ENCODE peak calls at places on chromosomes 6 and 20, in nine cellular contexts. W is progenitor cell of endocrine pancreas; O is NCI-H774; Q is stimulated activated CD4-positive, alpha-beta T cell treated with anti-CD3 and anti-CD28 coated beads, TNF-alpha, amount 100 ng/mL, for 1 hour; D is AG09319; H is AML-193; L is GM04504; Y is activated T-cell treated with anti-CD3 and anti-CD28 coated beads for 1 hour; K is GM12864. I is an unnamed sample.

GRCh38 chr6:15401120-15401519 is 155.3 kb downstream of the JARID2 start:
- DNase-seq in H (no peak), K (no peak), L (no peak), Y (no peak), D (no peak), Q (no peak), W (no peak), O (no peak), I (no peak)

GRCh38 chr6:103893082-103893481 is 966.6 kb downstream of the HACE1 start:
- DNase-seq in Y (no peak), H (no peak), Q (no peak), K (no peak), L (no peak), W (no peak), D (no peak), O (no peak), I (no peak)

GRCh38 chr20:20850407-20850806 is 138.0 kb upstream of the RALGAPA2 start:
- DNase-seq in O (no peak), W (no peak), L (no peak), D (no peak), H (no peak), Y (no peak), K (no peak), Q (no peak), I (no peak)

GRCh38 chr6:34964564-34964963 is 75.5 kb downstream of the ANKS1A start:
- DNase-seq in K (no peak), L (peak), H (no peak), Y (no peak), D (no peak), O (no peak), Q (no peak), W (no peak), I (no peak)

GRCh38 chr6:7058250-7058923 is 49.4 kb upstream of the RREB1 start:
- DNase-seq in O (no peak), W (no peak), Q (no peak), D (peak), Y (no peak), H (peak), K (no peak), L (peak), I (peak)

GRCh38 chr6:90456001-90456400 is 130.9 kb downstream of the MAP3K7 start:
- DNase-seq in Y (no peak), W (no peak), Q (no peak), D (no peak), K (no peak), O (no peak), L (no peak), H (no peak), I (no peak)

GRCh38 chr20:46501337-46501942 is 11.9 kb downstream of the ZNF334 start:
- DNase-seq in D (no peak), Q (no peak), L (no peak), O (no peak), W (no peak), K (no peak), H (no peak), Y (no peak), I (no peak)

GRCh38 chr6:118844915-118845314 is 49.0 kb upstream of the ASF1A start:
- DNase-seq in D (no peak), O (no peak), H (no peak), L (no peak), K (peak), Q (no peak), Y (no peak), W (no peak), I (no peak)

GRCh38 chr6:72622094-72622540 is 253 bp downstream of the KCNQ5 start:
- DNase-seq in H (peak), K (no peak), O (peak), D (no peak), W (peak), Q (peak), L (no peak), Y (peak), I (peak)

GRCh38 chr6:31363809-31364208 is 6.8 kb upstream of the HLA-B start:
- DNase-seq in Q (no peak), W (no peak), O (no peak), H (peak), D (no peak), K (no peak), Y (no peak), L (no peak), I (no peak)

GRCh38 chr6:44080561-44081521 is 46.4 kb downstream of the MRPL14 start:
- DNase-seq in L (no peak), K (no peak), O (no peak), D (no peak), H (no peak), W (no peak), Y (no peak), Q (no peak), I (no peak)

GRCh38 chr6:158686311-158686710 is 36.5 kb downstream of the SYTL3 start:
- DNase-seq in H (no peak), O (no peak), K (no peak), D (no peak), Q (no peak), Y (no peak), L (no peak), W (no peak), I (no peak)

GRCh38 chr20:4989570-4989969 is 11.7 kb downstream of the SLC23A2 start:
- DNase-seq in Q (no peak), K (peak), W (no peak), H (no peak), O (no peak), L (no peak), D (no peak), Y (no peak), I (no peak)

GRCh38 chr20:2797136-2797983 is 3.1 kb downstream of the CPXM1 start:
- DNase-seq in D (no peak), O (no peak), Y (no peak), H (no peak), K (no peak), Q (no peak), W (no peak), L (no peak), I (no peak)

GRCh38 chr6:41396335-41396734 is 60.9 kb downstream of the NCR2 start:
- DNase-seq in Q (no peak), Y (no peak), K (no peak), H (no peak), D (no peak), L (no peak), W (no peak), O (no peak), I (no peak)

GRCh38 chr20:6882911-6883310 is 115.4 kb downstream of the BMP2 start:
- DNase-seq in H (no peak), Y (no peak), O (no peak), L (peak), D (peak), K (no peak), Q (no peak), W (no peak), I (no peak)

GRCh38 chr20:35001596-35002362 is 46.1 kb downstream of the MYH7B start:
- DNase-seq in W (no peak), O (no peak), Y (no peak), Q (no peak), L (no peak), K (no peak), D (no peak), H (no peak), I (no peak)

GRCh38 chr20:35049776-35050352 is 42.7 kb downstream of the TRPC4AP start:
- DNase-seq in H (no peak), Y (no peak), O (no peak), K (no peak), W (no peak), D (no peak), L (no peak), Q (no peak), I (peak)

GRCh38 chr20:1888796-1889463 is 6.3 kb upstream of the SIRPA start:
- DNase-seq in O (no peak), H (peak), L (no peak), K (no peak), W (no peak), Y (no peak), Q (no peak), D (no peak), I (no peak)

GRCh38 chr6:108989700-108990099 is 104.9 kb downstream of the SESN1 start:
- DNase-seq in K (no peak), D (no peak), H (no peak), L (no peak), O (no peak), Q (no peak), W (no peak), Y (no peak), I (no peak)

GRCh38 chr20:57719951-57720350 is 10.1 kb upstream of the PMEPA1 start:
- DNase-seq in D (no peak), Y (no peak), L (no peak), O (no peak), H (no peak), Q (no peak), W (no peak), K (no peak), I (no peak)

GRCh38 chr6:35014786-35015185 is 125.7 kb downstream of the ANKS1A start:
- DNase-seq in Q (no peak), O (no peak), Y (no peak), D (no peak), L (no peak), K (no peak), W (no peak), H (peak), I (peak)

GRCh38 chr20:62143118-62143975 is at the start of the genes PSMA7 and SS18L1:
- DNase-seq in Q (peak), Y (peak), O (peak), K (no peak), H (peak), W (peak), L (peak), D (peak), I (peak)

GRCh38 chr6:40809627-40810026 is 222.5 kb upstream of the LRFN2 start:
- DNase-seq in D (no peak), L (no peak), H (no peak), K (no peak), O (no peak), Q (no peak), Y (no peak), W (no peak), I (peak)

GRCh38 chr6:37324131-37325033 is 29.4 kb upstream of the RNF8 start:
- DNase-seq in K (no peak), Q (no peak), W (no peak), D (no peak), O (no peak), Y (no peak), H (no peak), L (no peak), I (peak)

GRCh38 chr6:44128020-44128917 is 915 bp downstream of the TMEM63B start:
- DNase-seq in Y (no peak), L (no peak), O (no peak), Q (no peak), H (peak), W (peak), D (no peak), K (no peak), I (no peak)

GRCh38 chr6:82397962-82398692 is 34.5 kb downstream of the TPBG start:
- DNase-seq in Q (no peak), O (no peak), Y (no peak), D (no peak), W (no peak), H (no peak), K (no peak), L (no peak), I (peak)

GRCh38 chr6:81816387-81816786 is 63.9 kb upstream of the TENT5A start:
- DNase-seq in D (no peak), H (no peak), L (no peak), Y (no peak), K (no peak), Q (no peak), O (no peak), W (no peak), I (no peak)

GRCh38 chr6:41191569-41191968 is 9.4 kb downstream of the TREML2 start:
- DNase-seq in H (peak), D (no peak), K (no peak), O (no peak), Y (peak), W (no peak), Q (peak), L (no peak), I (no peak)

GRCh38 chr6:95203153-95203754 is 374.1 kb upstream of the MANEA start:
- DNase-seq in L (no peak), H (peak), K (no peak), W (no peak), Q (no peak), D (no peak), O (no peak), Y (no peak), I (no peak)

GRCh38 chr20:63163596-63164560 is 52.1 kb downstream of the YTHDF1 start:
- DNase-seq in L (no peak), Y (no peak), O (peak), H (no peak), K (no peak), Q (no peak), W (no peak), D (no peak), I (no peak)

I was measured in HFFc6.